ENCODE peak calls at places on chromosomes 7 and 10, in ten cellular contexts. O is amniotic stem cell; W is iris pigment epithelial cell; A is stimulated activated CD4-positive, alpha-beta T cell treated with anti-CD3 and anti-CD28 coated beads, Interleukin-1b, Interleukin-23, amount 100 ng/mL, for 1 hour; X is activated T-helper 1 cell treated with anti-CD3 and anti-CD28 coated beads, Interleukin-12 subunit alpha, Interleukin-12 subunit beta, Interleukin-2, Interleukin-4 antibody, amounts not matched to agents 30 ng/mL and 10 ng/mL and 1 ng/mL, durations not matched to agents 14 hours and 24 hours and 36 hours; Q is activated naive CD4-positive, alpha-beta T cell; Z is RPMI8226; J is left ventricle myocardium inferior; M is HFFc6; B is activated CD8-positive, alpha-beta memory T cell treated with anti-CD3 and anti-CD28 coated beads, Interleukin-2, amount 50 U/mL, for 4 hours. G is an unnamed sample.

GRCh38 chr7:44565097-44565794 is 8.5 kb downstream of the DDX56 start:
- DNase-seq in Z (peak), X (peak), Q (peak), J (peak), O (peak), M (peak), W (peak), A (no peak), B (peak), G (peak)

GRCh38 chr10:21315321-21316220 is 209.9 kb downstream of the SKIDA1 start:
- DNase-seq in B (no peak), A (no peak), M (peak), W (peak), O (peak), J (peak), X (no peak), Q (no peak), Z (no peak), G (no peak)

GRCh38 chr7:13359656-13360055 is 629.8 kb downstream of the ETV1 start:
- DNase-seq in Q (no peak), J (no peak), X (no peak), W (no peak), B (no peak), A (no peak), M (no peak), O (no peak), Z (no peak), G (no peak)

GRCh38 chr7:24395512-24395911 is 111.5 kb downstream of the NPY start:
- DNase-seq in M (no peak), X (no peak), Z (no peak), B (no peak), W (no peak), Q (no peak), O (no peak), J (no peak), A (no peak), G (no peak)

GRCh38 chr7:26348234-26348851 is 56.7 kb downstream of the SNX10 start:
- DNase-seq in B (no peak), A (no peak), M (no peak), Q (no peak), X (no peak), W (no peak), Z (no peak), O (no peak), J (no peak), G (no peak)

GRCh38 chr10:78328592-78329404 is 295.1 kb downstream of the RPS24 start:
- DNase-seq in W (no peak), Q (no peak), O (no peak), A (no peak), B (no peak), X (no peak), J (no peak), M (no peak), Z (no peak), G (no peak)

GRCh38 chr10:123394382-123394781 is 240.2 kb downstream of the BUB3 start:
- DNase-seq in B (no peak), Q (no peak), Z (no peak), J (no peak), X (no peak), W (no peak), A (no peak), M (no peak), O (no peak), G (no peak)

GRCh38 chr10:84244651-84245270 is at the start of gene RGR:
- DNase-seq in X (no peak), O (no peak), A (no peak), Q (no peak), J (peak), B (no peak), M (no peak), Z (no peak), W (no peak), G (no peak)

GRCh38 chr10:21527634-21528451 is 2.4 kb upstream of the SKIDA1 start:
- DNase-seq in A (no peak), Q (no peak), M (no peak), X (no peak), W (no peak), Z (peak), B (no peak), O (no peak), J (no peak), G (no peak)

GRCh38 chr7:80150621-80151273 is 16.1 kb downstream of the GNAI1 start:
- DNase-seq in A (no peak), Q (no peak), M (peak), X (no peak), B (no peak), O (no peak), W (peak), J (no peak), Z (no peak), G (no peak)

GRCh38 chr10:61899663-61899996 is 1.9 kb upstream of the ARID5B start:
- DNase-seq in O (no peak), B (no peak), A (no peak), W (no peak), X (no peak), Z (no peak), J (no peak), Q (no peak), M (no peak), G (no peak)

GRCh38 chr10:100303724-100304319 is 17.3 kb upstream of the BLOC1S2 start:
- DNase-seq in A (no peak), J (no peak), X (no peak), Q (no peak), W (peak), M (peak), B (no peak), Z (peak), O (peak), G (no peak)

GRCh38 chr7:26397326-26397725 is 105.7 kb downstream of the SNX10 start:
- DNase-seq in B (no peak), A (no peak), X (no peak), O (no peak), W (no peak), Q (no peak), J (no peak), Z (no peak), M (no peak), G (no peak)

GRCh38 chr7:76071316-76072242 is 23.7 kb downstream of the MDH2 start:
- DNase-seq in B (no peak), M (no peak), W (no peak), X (no peak), A (no peak), Z (no peak), J (peak), O (no peak), Q (no peak), G (no peak)

GRCh38 chr10:77290528-77291155 is 347.0 kb downstream of the KCNMA1 start:
- DNase-seq in X (no peak), A (no peak), J (no peak), Z (no peak), B (no peak), M (peak), Q (no peak), O (peak), W (peak), G (no peak)